ENCODE peak calls at places on chromosomes 2 and 18, in eight cellular contexts. One of them, this sample, is unnamed.

GRCh38 chr2:106886916-106887758 is 1.2 kb upstream of the ST6GAL2 start:
- ATAC-seq in stimulated activated naive B cell treated with anti-CD40 and anti-IgM and Interleukin-4, amounts not matched to agents 10 μg/mL and 1 μg/mL and 100 μg/mL, for 72 hours: no peak
- ATAC-seq in Panc1: no peak
- ATAC-seq in memory B cell: no peak
- ATAC-seq in right cardiac atrium: peak; percentile 64
- ATAC-seq in aorta: peak; percentile 58
- ATAC-seq in Right ventricle myocardium inferior: peak; percentile 34
- ATAC-seq in heart right ventricle: peak; percentile 67
- ATAC-seq in this sample: no peak

GRCh38 chr18:31990823-31991222 is 27.8 kb upstream of the RNF125 start:
- ATAC-seq in stimulated activated naive B cell treated with anti-CD40 and anti-IgM and Interleukin-4, amounts not matched to agents 10 μg/mL and 1 μg/mL and 100 μg/mL, for 72 hours: peak; percentile 100
- ATAC-seq in Right ventricle myocardium inferior: no peak
- ATAC-seq in right cardiac atrium: no peak
- ATAC-seq in aorta: no peak
- ATAC-seq in heart right ventricle: no peak
- ATAC-seq in Panc1: no peak
- ATAC-seq in memory B cell: no peak
- ATAC-seq in this sample: no peak

GRCh38 chr2:170660406-170660805 is 54.7 kb upstream of the SP5 start:
- ATAC-seq in aorta: no peak
- ATAC-seq in heart right ventricle: no peak
- ATAC-seq in stimulated activated naive B cell treated with anti-CD40 and anti-IgM and Interleukin-4, amounts not matched to agents 10 μg/mL and 1 μg/mL and 100 μg/mL, for 72 hours: no peak
- ATAC-seq in memory B cell: no peak
- ATAC-seq in right cardiac atrium: no peak
- ATAC-seq in Panc1: no peak
- ATAC-seq in Right ventricle myocardium inferior: peak; percentile 68
- ATAC-seq in this sample: no peak

GRCh38 chr18:7953085-7953958 is 386.2 kb downstream of the PTPRM start:
- ATAC-seq in heart right ventricle: no peak
- ATAC-seq in Panc1: no peak
- ATAC-seq in aorta: no peak
- ATAC-seq in Right ventricle myocardium inferior: no peak
- ATAC-seq in memory B cell: no peak
- ATAC-seq in stimulated activated naive B cell treated with anti-CD40 and anti-IgM and Interleukin-4, amounts not matched to agents 10 μg/mL and 1 μg/mL and 100 μg/mL, for 72 hours: no peak
- ATAC-seq in right cardiac atrium: no peak
- ATAC-seq in this sample: peak; percentile 33

GRCh38 chr2:215436705-215437570 is 1.1 kb upstream of the FN1 start:
- ATAC-seq in Panc1: peak; percentile 32
- ATAC-seq in Right ventricle myocardium inferior: no peak
- ATAC-seq in right cardiac atrium: peak; percentile 15
- ATAC-seq in aorta: peak; percentile 0
- ATAC-seq in memory B cell: no peak
- ATAC-seq in heart right ventricle: no peak
- ATAC-seq in stimulated activated naive B cell treated with anti-CD40 and anti-IgM and Interleukin-4, amounts not matched to agents 10 μg/mL and 1 μg/mL and 100 μg/mL, for 72 hours: peak; percentile 39
- ATAC-seq in this sample: no peak

GRCh38 chr2:127647242-127648190 is 1.6 kb downstream of the GPR17 start:
- ATAC-seq in stimulated activated naive B cell treated with anti-CD40 and anti-IgM and Interleukin-4, amounts not matched to agents 10 μg/mL and 1 μg/mL and 100 μg/mL, for 72 hours: no peak
- ATAC-seq in Panc1: no peak
- ATAC-seq in heart right ventricle: peak; percentile 29
- ATAC-seq in Right ventricle myocardium inferior: no peak
- ATAC-seq in memory B cell: no peak
- ATAC-seq in aorta: peak; percentile 38
- ATAC-seq in right cardiac atrium: peak; percentile 55
- ATAC-seq in this sample: no peak

GRCh38 chr18:23194150-23194968 is 59.1 kb downstream of the CABLES1 start:
- ATAC-seq in memory B cell: no peak
- ATAC-seq in aorta: no peak
- ATAC-seq in right cardiac atrium: peak; percentile 40
- ATAC-seq in Right ventricle myocardium inferior: peak; percentile 35
- ATAC-seq in stimulated activated naive B cell treated with anti-CD40 and anti-IgM and Interleukin-4, amounts not matched to agents 10 μg/mL and 1 μg/mL and 100 μg/mL, for 72 hours: no peak
- ATAC-seq in heart right ventricle: no peak
- ATAC-seq in Panc1: no peak
- ATAC-seq in this sample: no peak

GRCh38 chr2:182890773-182891381 is 24.4 kb upstream of the FRZB start:
- ATAC-seq in memory B cell: no peak
- ATAC-seq in heart right ventricle: no peak
- ATAC-seq in right cardiac atrium: no peak
- ATAC-seq in Right ventricle myocardium inferior: no peak
- ATAC-seq in aorta: no peak
- ATAC-seq in stimulated activated naive B cell treated with anti-CD40 and anti-IgM and Interleukin-4, amounts not matched to agents 10 μg/mL and 1 μg/mL and 100 μg/mL, for 72 hours: no peak
- ATAC-seq in Panc1: no peak
- ATAC-seq in this sample: no peak

GRCh38 chr2:11652141-11652540 is 17.9 kb downstream of the NTSR2 start:
- ATAC-seq in right cardiac atrium: no peak
- ATAC-seq in aorta: no peak
- ATAC-seq in Right ventricle myocardium inferior: no peak
- ATAC-seq in heart right ventricle: no peak
- ATAC-seq in stimulated activated naive B cell treated with anti-CD40 and anti-IgM and Interleukin-4, amounts not matched to agents 10 μg/mL and 1 μg/mL and 100 μg/mL, for 72 hours: peak; percentile 60
- ATAC-seq in Panc1: no peak
- ATAC-seq in memory B cell: no peak
- ATAC-seq in this sample: peak; percentile 78

GRCh38 chr2:161088658-161089350 is 71.4 kb upstream of the TANK start:
- ATAC-seq in memory B cell: peak; percentile 93
- ATAC-seq in stimulated activated naive B cell treated with anti-CD40 and anti-IgM and Interleukin-4, amounts not matched to agents 10 μg/mL and 1 μg/mL and 100 μg/mL, for 72 hours: peak; percentile 95
- ATAC-seq in aorta: no peak
- ATAC-seq in heart right ventricle: no peak
- ATAC-seq in Right ventricle myocardium inferior: no peak
- ATAC-seq in right cardiac atrium: no peak
- ATAC-seq in Panc1: no peak
- ATAC-seq in this sample: no peak

GRCh38 chr2:60042023-60042422 is 511.4 kb downstream of the BCL11A start:
- ATAC-seq in memory B cell: no peak
- ATAC-seq in right cardiac atrium: no peak
- ATAC-seq in stimulated activated naive B cell treated with anti-CD40 and anti-IgM and Interleukin-4, amounts not matched to agents 10 μg/mL and 1 μg/mL and 100 μg/mL, for 72 hours: no peak
- ATAC-seq in heart right ventricle: peak; percentile 57
- ATAC-seq in Panc1: no peak
- ATAC-seq in Right ventricle myocardium inferior: peak; percentile 48
- ATAC-seq in aorta: no peak
- ATAC-seq in this sample: no peak

GRCh38 chr2:240925576-240926515 is 19.7 kb downstream of the CROCC2 start:
- ATAC-seq in Panc1: no peak
- ATAC-seq in memory B cell: no peak
- ATAC-seq in Right ventricle myocardium inferior: no peak
- ATAC-seq in aorta: no peak
- ATAC-seq in right cardiac atrium: no peak
- ATAC-seq in heart right ventricle: no peak
- ATAC-seq in stimulated activated naive B cell treated with anti-CD40 and anti-IgM and Interleukin-4, amounts not matched to agents 10 μg/mL and 1 μg/mL and 100 μg/mL, for 72 hours: no peak
- ATAC-seq in this sample: no peak

GRCh38 chr2:166960702-166961101 is 72.4 kb downstream of the XIRP2 start:
- ATAC-seq in Panc1: no peak
- ATAC-seq in stimulated activated naive B cell treated with anti-CD40 and anti-IgM and Interleukin-4, amounts not matched to agents 10 μg/mL and 1 μg/mL and 100 μg/mL, for 72 hours: no peak
- ATAC-seq in aorta: no peak
- ATAC-seq in Right ventricle myocardium inferior: no peak
- ATAC-seq in memory B cell: no peak
- ATAC-seq in heart right ventricle: peak; percentile 68
- ATAC-seq in right cardiac atrium: no peak
- ATAC-seq in this sample: no peak

This sample was measured in activated CD4-positive, CD25-positive, alpha-beta regulatory T cell treated with anti-CD3 and anti-CD28 coated beads, Interleukin-2, amount 50 U/mL, for 24 hours.